ENCODE peak calls at places on chromosomes 13 and 19, in seven cellular contexts. C is A549; A is stimulated activated CD4-positive, alpha-beta T cell treated with anti-CD3 and anti-CD28 coated beads, Interleukin-1b, Interleukin-23, amount 100 ng/mL, for 24 hours; M is NCI-H460; D is pulmonary artery endothelial cell; L is colonic mucosa; Y is naive B cell. Q is an unnamed sample.

GRCh38 chr13:110015253-110015652 is 228.9 kb upstream of the IRS2 start:
- DNase-seq in Y (no peak), A (no peak), C (peak), D (no peak), L (no peak), M (no peak), Q (no peak)

GRCh38 chr19:16071072-16071691 is 5.1 kb upstream of the TPM4 start:
- DNase-seq in Y (no peak), C (no peak), D (no peak), L (no peak), A (no peak), M (no peak), Q (no peak)

GRCh38 chr13:47890146-47890814 is 110.8 kb downstream of the SUCLA2 start:
- DNase-seq in Y (no peak), M (no peak), C (no peak), D (no peak), L (no peak), A (no peak), Q (no peak)

GRCh38 chr19:532578-533484 is 1.3 kb downstream of the CDC34 start:
- DNase-seq in C (peak), M (peak), D (no peak), Y (no peak), A (no peak), L (peak), Q (peak)

GRCh38 chr13:111423168-111423785 is 102.8 kb downstream of the TEX29 start:
- DNase-seq in Y (no peak), M (no peak), C (no peak), L (no peak), A (no peak), D (no peak), Q (no peak)

GRCh38 chr19:11169896-11170678 is 14.5 kb upstream of the SPC24 start:
- DNase-seq in L (no peak), D (no peak), Y (no peak), M (no peak), A (no peak), C (no peak), Q (no peak)

GRCh38 chr19:45496349-45496953 is 396 bp downstream of the RTN2 start:
- DNase-seq in L (peak), Y (no peak), D (no peak), C (no peak), A (no peak), M (no peak), Q (no peak)

GRCh38 chr19:419721-420515 is 11.0 kb upstream of the C2CD4C start:
- DNase-seq in D (no peak), L (no peak), Y (no peak), M (no peak), A (no peak), C (no peak), Q (no peak)

GRCh38 chr13:109790951-109791605 is 4.7 kb upstream of the IRS2 start:
- DNase-seq in A (no peak), D (no peak), Y (no peak), C (peak), M (peak), L (peak), Q (no peak)

GRCh38 chr19:36054733-36055686 is at the start of gene WDR62:
- DNase-seq in Y (peak), L (peak), D (peak), C (peak), M (peak), A (peak), Q (peak)

GRCh38 chr19:19817357-19817756 is 4.2 kb downstream of the ZNF506 start:
- DNase-seq in Y (no peak), C (no peak), D (no peak), M (no peak), A (no peak), L (no peak), Q (no peak)

GRCh38 chr19:10805758-10806247 is 30.2 kb downstream of the TMED1 start:
- DNase-seq in M (no peak), A (no peak), C (no peak), D (no peak), L (no peak), Y (no peak), Q (no peak)

GRCh38 chr13:75637101-75637774 is 1.1 kb downstream of the LMO7 start:
- DNase-seq in D (no peak), L (no peak), Y (no peak), A (no peak), C (no peak), M (no peak), Q (no peak)

GRCh38 chr19:3397266-3398022 is 31.1 kb downstream of the NFIC start:
- DNase-seq in L (peak), A (no peak), C (peak), M (no peak), Y (no peak), D (no peak), Q (no peak)

GRCh38 chr19:36331353-36332228 is 47.4 kb downstream of the ZFP14 start:
- DNase-seq in L (peak), D (peak), M (peak), A (peak), Y (peak), C (peak), Q (peak)

GRCh38 chr19:7434391-7434790 is 54.4 kb downstream of the PEX11G start:
- DNase-seq in L (no peak), D (no peak), A (no peak), Y (no peak), M (no peak), C (no peak), Q (no peak)

GRCh38 chr19:950352-951066 is 24.7 kb downstream of the ARID3A start:
- DNase-seq in A (no peak), L (no peak), C (no peak), D (no peak), Y (no peak), M (no peak), Q (no peak)

GRCh38 chr19:30667227-30667626 is 295.0 kb downstream of the ZNF536 start:
- DNase-seq in M (no peak), Y (no peak), A (no peak), D (no peak), C (no peak), L (no peak), Q (no peak)

GRCh38 chr19:28420731-28421550 is 792.0 kb downstream of the UQCRFS1 start:
- DNase-seq in A (no peak), M (no peak), Y (no peak), L (no peak), C (no peak), D (no peak), Q (no peak)

GRCh38 chr19:3572855-3573161 is at the start of gene HMG20B:
- DNase-seq in M (no peak), C (no peak), L (no peak), D (no peak), A (no peak), Y (no peak), Q (no peak)

GRCh38 chr13:30216111-30216510 is 91.2 kb downstream of the KATNAL1 start:
- DNase-seq in Y (no peak), C (no peak), D (no peak), A (no peak), L (no peak), M (no peak), Q (no peak)

GRCh38 chr13:29883941-29884518 is 33.6 kb upstream of the UBL3 start:
- DNase-seq in L (no peak), Y (no peak), A (no peak), M (no peak), D (no peak), C (no peak), Q (no peak)

GRCh38 chr19:2213799-2214198 is 22.3 kb downstream of the PLEKHJ1 start:
- DNase-seq in M (no peak), Y (no peak), C (no peak), A (no peak), L (no peak), D (no peak), Q (no peak)

GRCh38 chr13:97945342-97945741 is 8.1 kb upstream of the IPO5 start:
- DNase-seq in M (no peak), D (no peak), Y (no peak), C (no peak), L (no peak), A (no peak), Q (no peak)

GRCh38 chr13:59094149-59094548 is 1069.6 kb downstream of the DIAPH3 start:
- DNase-seq in L (no peak), C (no peak), A (no peak), M (no peak), Y (no peak), D (no peak), Q (no peak)

GRCh38 chr19:48398329-48399235 is 5.1 kb downstream of the GRIN2D start:
- DNase-seq in C (peak), M (peak), L (peak), D (no peak), A (peak), Y (peak), Q (peak)

GRCh38 chr13:63308585-63308984 is 1892.9 kb upstream of the PCDH20 start:
- DNase-seq in A (no peak), C (no peak), Y (no peak), M (no peak), L (no peak), D (no peak), Q (no peak)

GRCh38 chr19:44720945-44721344 is 22.0 kb downstream of the CEACAM16 start:
- DNase-seq in L (no peak), A (no peak), Y (no peak), D (no peak), C (no peak), M (no peak), Q (no peak)

GRCh38 chr13:28819046-28819747 is 942 bp upstream of the MTUS2 start:
- DNase-seq in L (no peak), Y (no peak), C (peak), A (no peak), M (no peak), D (no peak), Q (no peak)

GRCh38 chr19:35222373-35223005 is 6.0 kb downstream of the FAM187B start:
- DNase-seq in C (no peak), Y (no peak), L (no peak), A (no peak), M (no peak), D (no peak), Q (peak)

GRCh38 chr13:48653074-48654054 is at the start of gene CYSLTR2:
- DNase-seq in Y (peak), M (no peak), A (no peak), D (no peak), C (peak), L (no peak), Q (no peak)

GRCh38 chr19:43464089-43464775 is 1.2 kb downstream of the LYPD3 start:
- DNase-seq in A (peak), M (no peak), Y (no peak), C (no peak), L (peak), D (no peak), Q (peak)

GRCh38 chr13:75482070-75482819 is at the start of gene TBC1D4:
- DNase-seq in Y (peak), D (peak), C (peak), A (no peak), L (peak), M (peak), Q (peak)